ENCODE peak calls at places on chromosomes 11 and 22, in four cellular contexts. R is HCT116, D is progenitor cell of endocrine pancreas, N is left ventricle myocardium inferior. F is an unnamed sample.
A peak's percentile ranks its signal among the peaks of the same experiment; 100 is the strongest.

GRCh38 chr11:123478352-123478986 is 48.4 kb downstream of the GRAMD1B start:
- DNase-seq in D (no peak), N (no peak), R (peak; percentile 77), F (no peak)

GRCh38 chr11:50098186-50098725 is 65.6 kb downstream of the OR4C45 start:
- DNase-seq in R (no peak), D (no peak), N (no peak), F (no peak)

GRCh38 chr11:85628771-85629341 is 463 bp downstream of the TMEM126B start:
- DNase-seq in N (no peak), R (no peak), D (no peak), F (no peak)

GRCh38 chr11:76293189-76293631 is 86.9 kb upstream of the WNT11 start:
- DNase-seq in R (no peak), N (no peak), D (no peak), F (no peak)

GRCh38 chr11:133815636-133816035 is 29.7 kb downstream of the SPATA19 start:
- DNase-seq in D (no peak), R (no peak), N (no peak), F (no peak)

GRCh38 chr11:75150079-75150478 is 828 bp upstream of the SLCO2B1 start:
- DNase-seq in N (no peak), R (no peak), D (no peak), F (no peak)

GRCh38 chr11:110093407-110094297 is 460 bp downstream of the ZC3H12C start:
- DNase-seq in D (peak; percentile 44), R (peak; percentile 15), N (peak; percentile 74), F (peak; percentile 70)

GRCh38 chr11:65396769-65397745 is 10.6 kb downstream of the FRMD8 start:
- DNase-seq in R (no peak), N (no peak), D (no peak), F (no peak)

GRCh38 chr11:94910281-94910680 is 63.1 kb downstream of the CWC15 start:
- DNase-seq in N (no peak), R (no peak), D (no peak), F (no peak)

GRCh38 chr22:49437356-49437755 is 390.3 kb downstream of the BRD1 start:
- DNase-seq in D (no peak), R (no peak), N (no peak), F (no peak)

GRCh38 chr22:36417281-36417686 is 29.5 kb upstream of the MYH9 start:
- DNase-seq in N (no peak), D (no peak), R (no peak), F (no peak)

GRCh38 chr22:36419912-36420882 is 32.4 kb upstream of the MYH9 start:
- DNase-seq in N (no peak), D (no peak), R (no peak), F (no peak)

GRCh38 chr22:36415415-36416168 is 27.8 kb upstream of the MYH9 start:
- DNase-seq in R (no peak), D (no peak), N (no peak), F (no peak)

GRCh38 chr22:36422287-36423014 is 34.7 kb upstream of the MYH9 start:
- DNase-seq in R (no peak), D (no peak), N (no peak), F (no peak)

GRCh38 chr22:36419177-36419911 is 31.6 kb upstream of the MYH9 start:
- DNase-seq in N (peak; percentile 53), D (no peak), R (no peak), F (no peak)
- TF ChIP-seq CTCF in N (no peak), D (no peak), R (no peak), F (no peak)

GRCh38 chr11:102268083-102268984 is 49.0 kb upstream of the BIRC3 start:
- DNase-seq in N (peak; percentile 80), R (peak; percentile 92), D (peak; percentile 80), F (peak; percentile 83)
- TF ChIP-seq CTCF in N (peak; percentile 69), R (peak; percentile 52), D (peak; percentile 56), F (peak; percentile 20)

GRCh38 chr11:255816-256215 is 19.0 kb downstream of the PSMD13 start:
- DNase-seq in R (no peak), D (no peak), N (no peak), F (no peak)

GRCh38 chr11:259374-259773 is 18.8 kb upstream of the NLRP6 start:
- DNase-seq in N (no peak), D (no peak), R (no peak), F (no peak)

GRCh38 chr11:256952-257737 is 20.4 kb downstream of the PSMD13 start:
- DNase-seq in R (no peak), D (no peak), N (no peak), F (no peak)

GRCh38 chr11:255176-255575 is 18.4 kb downstream of the PSMD13 start:
- DNase-seq in N (no peak), D (no peak), R (no peak), F (no peak)

DNA sequence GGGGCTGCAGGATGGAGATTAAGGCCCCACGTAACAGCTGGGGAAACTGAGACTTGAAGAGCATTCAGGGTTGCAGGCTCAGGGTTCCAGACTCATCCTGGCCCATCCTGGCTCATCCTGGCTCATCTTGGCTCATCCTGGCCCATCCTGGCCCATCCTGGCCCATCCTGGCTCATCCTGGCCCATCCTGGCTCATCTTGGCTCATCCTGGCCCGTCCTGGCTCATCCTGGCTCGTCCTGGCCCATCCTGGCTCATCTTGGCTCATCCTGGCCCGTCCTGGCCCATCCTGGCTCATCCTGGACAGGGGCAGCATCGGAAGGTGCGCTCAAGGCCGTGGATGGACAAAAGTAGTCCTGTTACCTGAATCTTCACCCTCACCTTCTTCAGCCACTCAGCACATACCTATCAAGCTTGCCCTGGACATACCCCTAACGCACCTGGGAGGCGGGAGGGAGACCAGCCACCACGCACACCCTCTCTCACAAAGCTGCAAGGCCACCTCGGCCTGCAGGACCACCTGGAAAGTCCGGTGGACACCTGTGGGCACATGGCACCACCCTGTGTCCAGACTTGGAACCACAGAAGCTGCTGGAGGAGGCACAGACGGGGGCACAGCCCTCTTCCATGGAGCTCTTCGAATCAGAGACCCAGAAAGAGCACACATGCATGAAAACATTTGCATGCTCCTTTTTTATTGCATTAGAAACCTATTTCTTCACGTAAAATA is 20.3 kb upstream of the NLRP6 start:
- DNase-seq in R (no peak), D (no peak), N (no peak), F (no peak)
- TF ChIP-seq CTCF in R (peak; percentile 48), D (peak; percentile 38), N (peak; percentile 39), F (no peak)

GRCh38 chr22:22767876-22768602 is 119.6 kb upstream of the IGLL5 start:
- DNase-seq in N (no peak), R (no peak), D (no peak), F (no peak)
- TF ChIP-seq CTCF in N (no peak), R (peak; percentile 59), D (peak; percentile 8), F (no peak)